ENCODE peak calls at places on chromosome 22, in eight cellular contexts. One of them, this sample, is unnamed. For H3K4me1, the result is how much of the 10 kb centered on the place peaks cover.

GRCh38 chr22:44224166-44224565 is 43.4 kb downstream of the PARVG start:
- DNase-seq in SJCRH30: no peak
- DNase-seq in psoas muscle: no peak
- DNase-seq in transverse colon: no peak
- DNase-seq in thoracic aorta: no peak
- DNase-seq in MM.1S: no peak
- DNase-seq in heart left ventricle: no peak
- DNase-seq in right atrium auricular region: peak
- DNase-seq in this sample: no peak

GRCh38 chr22:28440517-28441366 is 238.9 kb downstream of the TTC28 start:
- DNase-seq in SJCRH30: no peak
- DNase-seq in psoas muscle: no peak
- DNase-seq in transverse colon: no peak
- DNase-seq in thoracic aorta: no peak
- DNase-seq in MM.1S: no peak
- DNase-seq in heart left ventricle: no peak
- DNase-seq in right atrium auricular region: no peak
- DNase-seq in this sample: no peak

GRCh38 chr22:44037519-44038370 is 13.6 kb downstream of the PARVB start:
- DNase-seq in SJCRH30: peak
- DNase-seq in psoas muscle: peak
- DNase-seq in transverse colon: peak
- DNase-seq in thoracic aorta: no peak
- DNase-seq in MM.1S: no peak
- DNase-seq in heart left ventricle: peak
- DNase-seq in right atrium auricular region: peak
- DNase-seq in this sample: no peak

GRCh38 chr22:27752771-27753170 is 48.8 kb downstream of the MN1 start:
- DNase-seq in SJCRH30: peak
- DNase-seq in psoas muscle: peak
- DNase-seq in transverse colon: no peak
- DNase-seq in thoracic aorta: peak
- DNase-seq in MM.1S: no peak
- DNase-seq in heart left ventricle: peak
- DNase-seq in right atrium auricular region: peak
- DNase-seq in this sample: no peak

GRCh38 chr22:29214232-29214631 is 8.5 kb downstream of the EMID1 start:
- DNase-seq in SJCRH30: no peak
- DNase-seq in psoas muscle: no peak
- DNase-seq in transverse colon: no peak
- DNase-seq in thoracic aorta: no peak
- DNase-seq in MM.1S: no peak
- DNase-seq in heart left ventricle: no peak
- DNase-seq in right atrium auricular region: no peak
- DNase-seq in this sample: no peak

GRCh38 chr22:26494506-26494905 is 10.8 kb downstream of the SRRD start:
- DNase-seq in SJCRH30: no peak
- DNase-seq in psoas muscle: no peak
- DNase-seq in transverse colon: no peak
- DNase-seq in thoracic aorta: no peak
- DNase-seq in MM.1S: no peak
- DNase-seq in heart left ventricle: no peak
- DNase-seq in right atrium auricular region: no peak
- DNase-seq in this sample: no peak

GRCh38 chr22:27686534-27686933 is 115.0 kb downstream of the MN1 start:
- DNase-seq in SJCRH30: peak
- DNase-seq in psoas muscle: peak
- DNase-seq in transverse colon: peak
- DNase-seq in thoracic aorta: peak
- DNase-seq in MM.1S: no peak
- DNase-seq in heart left ventricle: peak
- DNase-seq in right atrium auricular region: peak
- DNase-seq in this sample: peak

GRCh38 chr22:17060126-17060525 is 24.7 kb upstream of the IL17RA start:
- DNase-seq in SJCRH30: no peak
- DNase-seq in psoas muscle: no peak
- DNase-seq in transverse colon: no peak
- DNase-seq in thoracic aorta: no peak
- DNase-seq in MM.1S: no peak
- DNase-seq in heart left ventricle: no peak
- DNase-seq in right atrium auricular region: no peak
- DNase-seq in this sample: no peak

GRCh38 chr22:42473484-42474193 is 41.4 kb upstream of the NFAM1 start:
- DNase-seq in SJCRH30: peak
- DNase-seq in psoas muscle: no peak
- DNase-seq in transverse colon: no peak
- DNase-seq in thoracic aorta: no peak
- DNase-seq in MM.1S: peak
- DNase-seq in heart left ventricle: no peak
- DNase-seq in right atrium auricular region: no peak
- DNase-seq in this sample: peak

GRCh38 chr22:29994941-29995340 is 85.3 kb upstream of the HORMAD2 start:
- DNase-seq in SJCRH30: peak
- DNase-seq in psoas muscle: no peak
- DNase-seq in transverse colon: no peak
- DNase-seq in thoracic aorta: no peak
- DNase-seq in MM.1S: no peak
- DNase-seq in heart left ventricle: no peak
- DNase-seq in right atrium auricular region: no peak
- DNase-seq in this sample: no peak

GRCh38 chr22:22999473-22999872 is 70.8 kb upstream of the GNAZ start:
- DNase-seq in SJCRH30: no peak
- DNase-seq in psoas muscle: no peak
- DNase-seq in transverse colon: no peak
- DNase-seq in thoracic aorta: no peak
- DNase-seq in MM.1S: no peak
- DNase-seq in heart left ventricle: no peak
- DNase-seq in right atrium auricular region: no peak
- DNase-seq in this sample: no peak

GRCh38 chr22:26681395-26681821 is 24.0 kb downstream of the MIAT start:
- DNase-seq in SJCRH30: no peak
- DNase-seq in psoas muscle: no peak
- DNase-seq in transverse colon: no peak
- DNase-seq in thoracic aorta: no peak
- DNase-seq in MM.1S: no peak
- DNase-seq in heart left ventricle: no peak
- DNase-seq in right atrium auricular region: no peak
- DNase-seq in this sample: no peak

GRCh38 chr22:44403166-44403565 is 90.4 kb upstream of the SHISAL1 start:
- DNase-seq in SJCRH30: no peak
- DNase-seq in psoas muscle: peak
- DNase-seq in transverse colon: no peak
- DNase-seq in thoracic aorta: no peak
- DNase-seq in MM.1S: no peak
- DNase-seq in heart left ventricle: no peak
- DNase-seq in right atrium auricular region: no peak
- DNase-seq in this sample: peak

GRCh38 chr22:25497269-25497668 is 67.2 kb upstream of the GRK3 start:
- DNase-seq in SJCRH30: peak
- DNase-seq in psoas muscle: no peak
- DNase-seq in transverse colon: no peak
- DNase-seq in thoracic aorta: no peak
- DNase-seq in MM.1S: no peak
- DNase-seq in heart left ventricle: peak
- DNase-seq in right atrium auricular region: no peak
- DNase-seq in this sample: peak

GRCh38 chr22:23023294-23023693 is 47.0 kb upstream of the GNAZ start:
- DNase-seq in SJCRH30: no peak
- DNase-seq in psoas muscle: no peak
- DNase-seq in transverse colon: no peak
- DNase-seq in thoracic aorta: no peak
- DNase-seq in MM.1S: no peak
- DNase-seq in heart left ventricle: no peak
- DNase-seq in right atrium auricular region: no peak
- DNase-seq in this sample: no peak

GRCh38 chr22:23183107-23183698 is 2.9 kb downstream of the BCR start:
- DNase-seq in SJCRH30: peak
- DNase-seq in psoas muscle: no peak
- DNase-seq in transverse colon: peak
- DNase-seq in thoracic aorta: no peak
- DNase-seq in MM.1S: peak
- DNase-seq in heart left ventricle: peak
- DNase-seq in right atrium auricular region: peak
- DNase-seq in this sample: peak

GRCh38 chr22:24694971-24695928 is 79.3 kb downstream of the PIWIL3 start:
- DNase-seq in SJCRH30: no peak
- DNase-seq in psoas muscle: no peak
- DNase-seq in transverse colon: peak
- DNase-seq in thoracic aorta: no peak
- DNase-seq in MM.1S: no peak
- DNase-seq in heart left ventricle: no peak
- DNase-seq in right atrium auricular region: no peak
- DNase-seq in this sample: no peak

GRCh38 chr22:42399315-42400271 is 32.6 kb downstream of the NFAM1 start:
- DNase-seq in SJCRH30: peak
- DNase-seq in psoas muscle: no peak
- DNase-seq in transverse colon: peak
- DNase-seq in thoracic aorta: no peak
- DNase-seq in MM.1S: peak
- DNase-seq in heart left ventricle: peak
- DNase-seq in right atrium auricular region: no peak
- DNase-seq in this sample: peak

GRCh38 chr22:26161746-26162145 is 7.5 kb upstream of the SEZ6L start:
- DNase-seq in SJCRH30: no peak
- DNase-seq in psoas muscle: no peak
- DNase-seq in transverse colon: no peak
- DNase-seq in thoracic aorta: no peak
- DNase-seq in MM.1S: no peak
- DNase-seq in heart left ventricle: no peak
- DNase-seq in right atrium auricular region: no peak
- DNase-seq in this sample: no peak

GRCh38 chr22:48884786-48885185 is 942.9 kb downstream of the BRD1 start:
- DNase-seq in SJCRH30: no peak
- DNase-seq in psoas muscle: peak
- DNase-seq in transverse colon: no peak
- DNase-seq in thoracic aorta: no peak
- DNase-seq in MM.1S: no peak
- DNase-seq in heart left ventricle: peak
- DNase-seq in right atrium auricular region: no peak
- DNase-seq in this sample: no peak

GRCh38 chr22:49159711-49160110 is 668.0 kb downstream of the BRD1 start:
- DNase-seq in SJCRH30: no peak
- DNase-seq in psoas muscle: no peak
- DNase-seq in transverse colon: no peak
- DNase-seq in thoracic aorta: no peak
- DNase-seq in MM.1S: no peak
- DNase-seq in heart left ventricle: no peak
- DNase-seq in right atrium auricular region: no peak
- DNase-seq in this sample: no peak

GRCh38 chr22:20257474-20258299 is 10.4 kb downstream of the RTN4R start:
- DNase-seq in SJCRH30: no peak
- DNase-seq in psoas muscle: no peak
- DNase-seq in transverse colon: no peak
- DNase-seq in thoracic aorta: no peak
- DNase-seq in MM.1S: no peak
- DNase-seq in heart left ventricle: no peak
- DNase-seq in right atrium auricular region: no peak
- DNase-seq in this sample: no peak
- H3K4me1 ChIP-seq in SJCRH30: under half
- H3K4me1 ChIP-seq in psoas muscle: under half
- H3K4me1 ChIP-seq in transverse colon: under half
- H3K4me1 ChIP-seq in thoracic aorta: under half
- H3K4me1 ChIP-seq in MM.1S: under half
- H3K4me1 ChIP-seq in heart left ventricle: under half
- H3K4me1 ChIP-seq in right atrium auricular region: under half
- H3K4me1 ChIP-seq in this sample: under half

GRCh38 chr22:40594924-40595323 is 41.6 kb downstream of the MRTFA start:
- DNase-seq in SJCRH30: no peak
- DNase-seq in psoas muscle: no peak
- DNase-seq in transverse colon: no peak
- DNase-seq in thoracic aorta: no peak
- DNase-seq in MM.1S: no peak
- DNase-seq in heart left ventricle: no peak
- DNase-seq in right atrium auricular region: no peak
- DNase-seq in this sample: no peak
- H3K4me1 ChIP-seq in SJCRH30: under half
- H3K4me1 ChIP-seq in psoas muscle: under half
- H3K4me1 ChIP-seq in transverse colon: half or more
- H3K4me1 ChIP-seq in thoracic aorta: under half
- H3K4me1 ChIP-seq in MM.1S: under half
- H3K4me1 ChIP-seq in heart left ventricle: under half
- H3K4me1 ChIP-seq in right atrium auricular region: under half
- H3K4me1 ChIP-seq in this sample: under half

GRCh38 chr22:39530136-39530535 is 2.4 kb downstream of the RPS19BP1 start:
- DNase-seq in SJCRH30: no peak
- DNase-seq in psoas muscle: no peak
- DNase-seq in transverse colon: no peak
- DNase-seq in thoracic aorta: no peak
- DNase-seq in MM.1S: no peak
- DNase-seq in heart left ventricle: no peak
- DNase-seq in right atrium auricular region: no peak
- DNase-seq in this sample: no peak
- H3K4me1 ChIP-seq in SJCRH30: under half
- H3K4me1 ChIP-seq in psoas muscle: under half
- H3K4me1 ChIP-seq in transverse colon: half or more
- H3K4me1 ChIP-seq in thoracic aorta: half or more
- H3K4me1 ChIP-seq in MM.1S: under half
- H3K4me1 ChIP-seq in heart left ventricle: half or more
- H3K4me1 ChIP-seq in right atrium auricular region: under half
- H3K4me1 ChIP-seq in this sample: under half

GRCh38 chr22:50523806-50524663 is 1.4 kb downstream of the SCO2 start:
- DNase-seq in SJCRH30: peak
- DNase-seq in psoas muscle: peak
- DNase-seq in transverse colon: peak
- DNase-seq in thoracic aorta: no peak
- DNase-seq in MM.1S: no peak
- DNase-seq in heart left ventricle: peak
- DNase-seq in right atrium auricular region: no peak
- DNase-seq in this sample: peak
- H3K4me1 ChIP-seq in SJCRH30: under half
- H3K4me1 ChIP-seq in psoas muscle: under half
- H3K4me1 ChIP-seq in transverse colon: under half
- H3K4me1 ChIP-seq in thoracic aorta: under half
- H3K4me1 ChIP-seq in MM.1S: under half
- H3K4me1 ChIP-seq in heart left ventricle: under half
- H3K4me1 ChIP-seq in right atrium auricular region: under half
- H3K4me1 ChIP-seq in this sample: under half

GRCh38 chr22:41334951-41335635 is 33.8 kb downstream of the ZC3H7B start:
- DNase-seq in SJCRH30: no peak
- DNase-seq in psoas muscle: no peak
- DNase-seq in transverse colon: no peak
- DNase-seq in thoracic aorta: no peak
- DNase-seq in MM.1S: no peak
- DNase-seq in heart left ventricle: peak
- DNase-seq in right atrium auricular region: no peak
- DNase-seq in this sample: no peak
- H3K4me1 ChIP-seq in SJCRH30: under half
- H3K4me1 ChIP-seq in psoas muscle: under half
- H3K4me1 ChIP-seq in transverse colon: under half
- H3K4me1 ChIP-seq in thoracic aorta: under half
- H3K4me1 ChIP-seq in MM.1S: under half
- H3K4me1 ChIP-seq in heart left ventricle: under half
- H3K4me1 ChIP-seq in right atrium auricular region: under half
- H3K4me1 ChIP-seq in this sample: under half

DNA sequence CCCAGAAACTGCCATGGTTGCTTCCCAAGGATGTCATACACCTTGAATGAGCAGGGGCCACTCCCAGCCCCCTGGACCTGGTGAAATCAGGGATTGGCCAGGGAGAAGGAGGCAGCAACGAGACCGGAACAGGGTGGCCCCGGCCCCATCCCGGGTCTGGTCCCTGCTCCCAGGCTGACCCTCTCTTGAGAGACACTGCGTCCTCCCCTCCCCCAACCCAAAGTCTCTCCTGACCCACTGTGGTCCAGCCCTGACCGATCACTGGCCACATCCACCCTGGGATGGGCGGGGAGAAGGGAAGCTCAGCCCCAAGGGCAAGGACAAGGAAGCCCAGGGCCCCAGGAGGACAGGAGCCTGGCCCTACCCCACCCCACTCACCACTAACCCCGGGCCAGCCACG is 12.4 kb downstream of the CYTH4 start:
- DNase-seq in SJCRH30: no peak
- DNase-seq in psoas muscle: no peak
- DNase-seq in transverse colon: no peak
- DNase-seq in thoracic aorta: no peak
- DNase-seq in MM.1S: no peak
- DNase-seq in heart left ventricle: no peak
- DNase-seq in right atrium auricular region: no peak
- DNase-seq in this sample: no peak
- H3K4me1 ChIP-seq in SJCRH30: under half
- H3K4me1 ChIP-seq in psoas muscle: under half
- H3K4me1 ChIP-seq in transverse colon: under half
- H3K4me1 ChIP-seq in thoracic aorta: under half
- H3K4me1 ChIP-seq in MM.1S: under half
- H3K4me1 ChIP-seq in heart left ventricle: under half
- H3K4me1 ChIP-seq in right atrium auricular region: under half
- H3K4me1 ChIP-seq in this sample: under half

This sample was measured in BE2C.